ENCODE peak calls at places on chromosomes 2 and 18, in eight cellular contexts. One of them, this sample, is unnamed.

GRCh38 chr2:162118166-162119031 is 33.6 kb downstream of the GCG start:
- DNase-seq in tibial artery: no peak
- DNase-seq in A549: no peak
- DNase-seq in IMR-90: peak; percentile 78
- DNase-seq in neural progenitor cell: no peak
- DNase-seq in HL-60: no peak
- DNase-seq in GM23338: no peak
- DNase-seq in H9: no peak
- DNase-seq in this sample: no peak

GRCh38 chr2:54081574-54081973 is 33.8 kb upstream of the ACYP2 start:
- DNase-seq in HL-60: no peak
- DNase-seq in H9: no peak
- DNase-seq in GM23338: no peak
- DNase-seq in neural progenitor cell: no peak
- DNase-seq in tibial artery: no peak
- DNase-seq in A549: no peak
- DNase-seq in IMR-90: peak; percentile 57
- DNase-seq in this sample: no peak

GRCh38 chr2:31251018-31251417 is 17.1 kb downstream of the EHD3 start:
- DNase-seq in GM23338: no peak
- DNase-seq in IMR-90: no peak
- DNase-seq in tibial artery: no peak
- DNase-seq in HL-60: no peak
- DNase-seq in A549: no peak
- DNase-seq in H9: no peak
- DNase-seq in neural progenitor cell: no peak
- DNase-seq in this sample: no peak

GRCh38 chr2:74530239-74531161 is 767 bp downstream of the HTRA2 start:
- DNase-seq in IMR-90: peak; percentile 52
- DNase-seq in neural progenitor cell: peak; percentile 53
- DNase-seq in A549: peak; percentile 64
- DNase-seq in GM23338: peak; percentile 57
- DNase-seq in HL-60: peak; percentile 52
- DNase-seq in H9: peak; percentile 53
- DNase-seq in tibial artery: no peak
- DNase-seq in this sample: peak; percentile 62

GRCh38 chr18:37654711-37655369 is 89.2 kb upstream of the CELF4 start:
- DNase-seq in GM23338: no peak
- DNase-seq in neural progenitor cell: no peak
- DNase-seq in tibial artery: no peak
- DNase-seq in A549: no peak
- DNase-seq in IMR-90: no peak
- DNase-seq in H9: no peak
- DNase-seq in HL-60: no peak
- DNase-seq in this sample: no peak

GRCh38 chr2:240632291-240632670 is 7.0 kb downstream of the GPR35 start:
- DNase-seq in tibial artery: peak; percentile 31
- DNase-seq in GM23338: no peak
- DNase-seq in HL-60: no peak
- DNase-seq in H9: peak; percentile 9
- DNase-seq in IMR-90: no peak
- DNase-seq in A549: no peak
- DNase-seq in neural progenitor cell: no peak
- DNase-seq in this sample: peak; percentile 3

GRCh38 chr2:8119782-8120551 is 561.9 kb upstream of the ID2 start:
- DNase-seq in IMR-90: peak; percentile 73
- DNase-seq in H9: no peak
- DNase-seq in neural progenitor cell: peak; percentile 41
- DNase-seq in A549: no peak
- DNase-seq in HL-60: no peak
- DNase-seq in GM23338: no peak
- DNase-seq in tibial artery: no peak
- DNase-seq in this sample: peak; percentile 27

GRCh38 chr2:172109256-172109655 is 6.6 kb upstream of the DLX2 start:
- DNase-seq in GM23338: peak; percentile 57
- DNase-seq in H9: no peak
- DNase-seq in IMR-90: no peak
- DNase-seq in neural progenitor cell: no peak
- DNase-seq in A549: no peak
- DNase-seq in tibial artery: no peak
- DNase-seq in HL-60: no peak
- DNase-seq in this sample: no peak

GRCh38 chr2:113324684-113325160 is 46.0 kb upstream of the PAX8 start:
- DNase-seq in HL-60: no peak
- DNase-seq in H9: peak; percentile 78
- DNase-seq in GM23338: peak; percentile 79
- DNase-seq in A549: peak; percentile 80
- DNase-seq in tibial artery: no peak
- DNase-seq in neural progenitor cell: peak; percentile 84
- DNase-seq in IMR-90: peak; percentile 48
- DNase-seq in this sample: peak; percentile 58

GRCh38 chr2:153405196-153405595 is 73.4 kb downstream of the RPRM start:
- DNase-seq in H9: no peak
- DNase-seq in tibial artery: no peak
- DNase-seq in neural progenitor cell: peak; percentile 41
- DNase-seq in A549: no peak
- DNase-seq in IMR-90: no peak
- DNase-seq in GM23338: no peak
- DNase-seq in HL-60: no peak
- DNase-seq in this sample: no peak

GRCh38 chr2:214489181-214489580 is 78.3 kb downstream of the VWC2L start:
- DNase-seq in IMR-90: no peak
- DNase-seq in tibial artery: no peak
- DNase-seq in neural progenitor cell: no peak
- DNase-seq in HL-60: no peak
- DNase-seq in GM23338: peak; percentile 9
- DNase-seq in H9: no peak
- DNase-seq in A549: no peak
- DNase-seq in this sample: no peak

GRCh38 chr2:37306024-37306423 is 18.6 kb downstream of the PRKD3 start:
- DNase-seq in GM23338: no peak
- DNase-seq in HL-60: no peak
- DNase-seq in A549: no peak
- DNase-seq in H9: no peak
- DNase-seq in tibial artery: no peak
- DNase-seq in neural progenitor cell: no peak
- DNase-seq in IMR-90: no peak
- DNase-seq in this sample: peak; percentile 22

GRCh38 chr18:27415495-27415894 is 230.4 kb upstream of the CHST9 start:
- DNase-seq in A549: no peak
- DNase-seq in neural progenitor cell: no peak
- DNase-seq in H9: no peak
- DNase-seq in IMR-90: no peak
- DNase-seq in GM23338: no peak
- DNase-seq in HL-60: no peak
- DNase-seq in tibial artery: no peak
- DNase-seq in this sample: no peak

GRCh38 chr18:29549759-29550158 is 1372.8 kb upstream of the CDH2 start:
- DNase-seq in IMR-90: no peak
- DNase-seq in HL-60: no peak
- DNase-seq in tibial artery: no peak
- DNase-seq in GM23338: no peak
- DNase-seq in H9: no peak
- DNase-seq in A549: no peak
- DNase-seq in neural progenitor cell: no peak
- DNase-seq in this sample: no peak

GRCh38 chr2:142535311-142535710 is 342.2 kb upstream of the KYNU start:
- DNase-seq in H9: no peak
- DNase-seq in HL-60: no peak
- DNase-seq in A549: no peak
- DNase-seq in tibial artery: no peak
- DNase-seq in neural progenitor cell: no peak
- DNase-seq in IMR-90: no peak
- DNase-seq in GM23338: no peak
- DNase-seq in this sample: no peak

GRCh38 chr2:168643979-168644378 is 158.5 kb upstream of the NOSTRIN start:
- DNase-seq in IMR-90: peak; percentile 63
- DNase-seq in tibial artery: no peak
- DNase-seq in H9: no peak
- DNase-seq in neural progenitor cell: no peak
- DNase-seq in GM23338: no peak
- DNase-seq in HL-60: no peak
- DNase-seq in A549: no peak
- DNase-seq in this sample: no peak

GRCh38 chr2:64322433-64322832 is 131.5 kb upstream of the LGALSL start:
- DNase-seq in tibial artery: no peak
- DNase-seq in neural progenitor cell: no peak
- DNase-seq in IMR-90: no peak
- DNase-seq in GM23338: no peak
- DNase-seq in H9: no peak
- DNase-seq in A549: no peak
- DNase-seq in HL-60: no peak
- DNase-seq in this sample: no peak

GRCh38 chr2:135052042-135052876 is at the start of gene RAB3GAP1:
- DNase-seq in HL-60: peak; percentile 85
- DNase-seq in A549: peak; percentile 81
- DNase-seq in IMR-90: peak; percentile 83
- DNase-seq in tibial artery: peak; percentile 86
- DNase-seq in GM23338: peak; percentile 92
- DNase-seq in H9: peak; percentile 86
- DNase-seq in neural progenitor cell: peak; percentile 88
- DNase-seq in this sample: peak; percentile 86

GRCh38 chr2:237627463-237628321 is at the start of gene LRRFIP1:
- DNase-seq in neural progenitor cell: peak; percentile 76
- DNase-seq in H9: peak; percentile 40
- DNase-seq in HL-60: no peak
- DNase-seq in A549: no peak
- DNase-seq in IMR-90: no peak
- DNase-seq in tibial artery: no peak
- DNase-seq in GM23338: peak; percentile 62
- DNase-seq in this sample: peak; percentile 20

GRCh38 chr2:20212871-20213503 is 11.9 kb downstream of the SDC1 start:
- DNase-seq in neural progenitor cell: no peak
- DNase-seq in H9: no peak
- DNase-seq in GM23338: no peak
- DNase-seq in HL-60: no peak
- DNase-seq in A549: no peak
- DNase-seq in IMR-90: no peak
- DNase-seq in tibial artery: no peak
- DNase-seq in this sample: peak; percentile 50

GRCh38 chr2:161020437-161020836 is 139.8 kb upstream of the TANK start:
- DNase-seq in tibial artery: no peak
- DNase-seq in GM23338: no peak
- DNase-seq in A549: no peak
- DNase-seq in HL-60: no peak
- DNase-seq in neural progenitor cell: no peak
- DNase-seq in IMR-90: no peak
- DNase-seq in H9: no peak
- DNase-seq in this sample: no peak

GRCh38 chr2:13650586-13651180 is 933.9 kb downstream of the TRIB2 start:
- DNase-seq in A549: no peak
- DNase-seq in tibial artery: no peak
- DNase-seq in GM23338: peak; percentile 55
- DNase-seq in HL-60: peak; percentile 2
- DNase-seq in IMR-90: no peak
- DNase-seq in H9: peak; percentile 67
- DNase-seq in neural progenitor cell: peak; percentile 45
- DNase-seq in this sample: no peak
- TF ChIP-seq CTCF in A549: no peak
- TF ChIP-seq CTCF in tibial artery: no peak
- TF ChIP-seq CTCF in GM23338: peak; percentile 26
- TF ChIP-seq CTCF in HL-60: no peak
- TF ChIP-seq CTCF in IMR-90: no peak
- TF ChIP-seq CTCF in H9: peak; percentile 42
- TF ChIP-seq CTCF in neural progenitor cell: peak; percentile 58
- TF ChIP-seq CTCF in this sample: no peak

GRCh38 chr18:6874316-6874715 is 144.8 kb downstream of the ARHGAP28 start:
- DNase-seq in A549: no peak
- DNase-seq in GM23338: no peak
- DNase-seq in H9: no peak
- DNase-seq in neural progenitor cell: no peak
- DNase-seq in IMR-90: peak; percentile 13
- DNase-seq in HL-60: no peak
- DNase-seq in tibial artery: no peak
- DNase-seq in this sample: no peak
- TF ChIP-seq CTCF in A549: no peak
- TF ChIP-seq CTCF in GM23338: no peak
- TF ChIP-seq CTCF in H9: no peak
- TF ChIP-seq CTCF in neural progenitor cell: no peak
- TF ChIP-seq CTCF in IMR-90: peak; percentile 44
- TF ChIP-seq CTCF in HL-60: no peak
- TF ChIP-seq CTCF in tibial artery: no peak
- TF ChIP-seq CTCF in this sample: no peak

DNA sequence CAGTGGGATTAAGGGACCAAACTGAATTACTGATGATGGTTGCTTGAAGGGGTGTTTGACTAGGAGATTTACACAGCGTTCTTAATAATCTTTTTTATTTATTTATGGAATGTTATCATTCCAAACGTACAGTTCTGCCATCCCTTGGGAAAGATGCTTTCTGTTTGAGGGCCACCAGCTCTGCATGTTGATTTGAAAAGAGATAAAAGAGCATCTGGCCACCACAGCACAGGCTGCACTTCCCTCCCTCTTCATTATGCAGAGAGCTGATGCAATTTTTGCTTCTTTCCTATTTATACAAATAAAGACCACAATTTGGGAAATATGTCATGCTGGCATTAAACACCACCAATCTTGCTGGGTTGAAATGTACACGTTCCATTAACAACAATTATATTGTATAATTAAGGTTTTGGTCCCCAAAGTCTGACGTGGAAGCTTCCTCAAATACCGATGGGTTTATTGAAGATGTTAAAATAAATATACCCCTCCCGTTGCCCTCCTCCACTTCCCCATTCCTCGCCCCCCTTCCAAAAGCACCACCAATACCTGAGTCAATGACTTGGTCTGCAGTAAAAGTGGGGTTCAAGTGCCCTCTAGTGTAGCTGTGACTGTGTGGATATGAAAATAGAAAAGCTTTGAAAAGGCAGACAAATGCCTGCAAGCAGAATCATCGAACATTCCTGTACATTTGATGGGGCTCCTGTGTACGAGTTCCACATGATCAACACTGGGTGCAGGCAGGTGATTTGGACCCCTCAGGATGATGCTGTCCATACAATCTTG is 211.9 kb downstream of the HRH4 start:
- DNase-seq in H9: no peak
- DNase-seq in tibial artery: no peak
- DNase-seq in HL-60: no peak
- DNase-seq in IMR-90: peak; percentile 39
- DNase-seq in A549: no peak
- DNase-seq in neural progenitor cell: no peak
- DNase-seq in GM23338: peak; percentile 14
- DNase-seq in this sample: no peak
- TF ChIP-seq CTCF in H9: peak; percentile 29
- TF ChIP-seq CTCF in tibial artery: no peak
- TF ChIP-seq CTCF in HL-60: no peak
- TF ChIP-seq CTCF in IMR-90: peak; percentile 51
- TF ChIP-seq CTCF in A549: no peak
- TF ChIP-seq CTCF in neural progenitor cell: no peak
- TF ChIP-seq CTCF in GM23338: peak; percentile 32
- TF ChIP-seq CTCF in this sample: no peak

DNA sequence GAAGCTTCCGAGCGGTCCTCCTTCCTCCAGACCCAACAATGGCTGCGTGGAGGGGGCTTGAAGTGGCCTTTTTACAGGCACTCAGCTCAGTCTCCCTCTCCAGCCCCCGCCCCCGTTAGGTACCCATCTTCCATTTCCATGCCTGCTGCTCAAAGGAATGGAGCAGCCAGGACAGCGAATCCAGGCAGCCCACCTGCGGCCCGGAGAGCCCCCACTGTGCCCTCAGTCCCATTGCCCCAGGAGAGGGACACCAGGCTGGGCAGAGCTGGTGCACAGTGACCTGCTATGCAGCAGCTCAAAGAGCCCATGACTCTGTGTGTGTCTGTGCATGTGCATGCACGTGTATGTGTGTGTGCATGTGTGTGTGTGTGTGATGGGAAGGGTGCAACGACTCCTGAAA is 10.6 kb upstream of the POMC start:
- DNase-seq in IMR-90: no peak
- DNase-seq in A549: no peak
- DNase-seq in tibial artery: no peak
- DNase-seq in HL-60: no peak
- DNase-seq in H9: no peak
- DNase-seq in neural progenitor cell: no peak
- DNase-seq in GM23338: no peak
- DNase-seq in this sample: no peak
- TF ChIP-seq CTCF in IMR-90: no peak
- TF ChIP-seq CTCF in A549: no peak
- TF ChIP-seq CTCF in tibial artery: no peak
- TF ChIP-seq CTCF in HL-60: no peak
- TF ChIP-seq CTCF in H9: no peak
- TF ChIP-seq CTCF in neural progenitor cell: no peak
- TF ChIP-seq CTCF in GM23338: no peak
- TF ChIP-seq CTCF in this sample: no peak